ENCODE peak calls at places on chromosomes 4 and X, in nine cellular contexts. N is NCI-H2171; F is Caki2; I is activated naive CD8-positive, alpha-beta T cell treated with anti-CD3 and anti-CD28 coated beads, Interleukin-2, amount 50 U/mL, for 24 hours; M is germinal center; V is left colon; J is aorta; E is RPMI8226; L is activated T-helper 1 cell treated with Interleukin-2 at 50 U/mL for 16 hours. O is an unnamed sample.

GRCh38 chr4:94757192-94758140 is at the start of gene BMPR1B:
- DNase-seq in N (peak; percentile 46), F (peak; percentile 75), I (peak; percentile 2), M (no peak), V (no peak), J (no peak), E (no peak), L (no peak), O (no peak)

GRCh38 chrX:140501940-140502468 is 2.9 kb downstream of the SOX3 start:
- DNase-seq in N (no peak), F (no peak), I (no peak), M (no peak), V (no peak), J (no peak), E (no peak), L (no peak), O (no peak)

GRCh38 chr4:98260047-98260578 is 1.1 kb upstream of the RAP1GDS1 start:
- DNase-seq in N (no peak), F (no peak), I (peak; percentile 48), M (peak; percentile 26), V (peak; percentile 71), J (peak; percentile 64), E (peak; percentile 30), L (peak; percentile 5), O (no peak)

GRCh38 chr4:83255584-83255983 is 29.0 kb downstream of the COQ2 start:
- DNase-seq in N (no peak), F (peak; percentile 42), I (no peak), M (no peak), V (no peak), J (no peak), E (no peak), L (no peak), O (no peak)

GRCh38 chr4:24932831-24933230 is 20.0 kb upstream of the CCDC149 start:
- DNase-seq in N (no peak), F (no peak), I (no peak), M (no peak), V (no peak), J (no peak), E (no peak), L (no peak), O (no peak)

GRCh38 chr4:84932462-84932861 is 34.0 kb downstream of the WDFY3 start:
- DNase-seq in N (no peak), F (no peak), I (no peak), M (no peak), V (no peak), J (no peak), E (no peak), L (no peak), O (no peak)

GRCh38 chr4:76851375-76851774 is 46.6 kb downstream of the SOWAHB start:
- DNase-seq in N (no peak), F (no peak), I (no peak), M (no peak), V (no peak), J (no peak), E (no peak), L (no peak), O (no peak)

GRCh38 chr4:91827914-91828313 is 475.9 kb upstream of the GRID2 start:
- DNase-seq in N (no peak), F (no peak), I (no peak), M (no peak), V (no peak), J (no peak), E (no peak), L (no peak), O (no peak)

GRCh38 chr4:72951628-72952027 is 117.9 kb downstream of the COX18 start:
- DNase-seq in N (no peak), F (no peak), I (no peak), M (no peak), V (no peak), J (no peak), E (no peak), L (no peak), O (no peak)

GRCh38 chr4:139734201-139734874 is 68.7 kb downstream of the MGST2 start:
- DNase-seq in N (no peak), F (no peak), I (no peak), M (peak; percentile 18), V (no peak), J (no peak), E (no peak), L (no peak), O (no peak)

GRCh38 chr4:72063726-72064125 is 31.9 kb downstream of the NPFFR2 start:
- DNase-seq in N (no peak), F (peak; percentile 79), I (no peak), M (no peak), V (no peak), J (no peak), E (no peak), L (no peak), O (no peak)

GRCh38 chr4:26020083-26020668 is 106.2 kb downstream of the SMIM20 start:
- DNase-seq in N (no peak), F (peak; percentile 31), I (peak; percentile 13), M (no peak), V (no peak), J (no peak), E (no peak), L (no peak), O (no peak)

GRCh38 chr4:182655321-182655720 is 261.9 kb downstream of the DCTD start:
- DNase-seq in N (no peak), F (no peak), I (no peak), M (no peak), V (no peak), J (no peak), E (peak; percentile 3), L (no peak), O (no peak)

GRCh38 chr4:184748251-184748652 is 14.4 kb upstream of the CENPU start:
- DNase-seq in N (no peak), F (no peak), I (no peak), M (no peak), V (peak; percentile 37), J (peak; percentile 61), E (no peak), L (no peak), O (no peak)

GRCh38 chrX:56729152-56729557 is at the start of gene NBDY:
- DNase-seq in N (peak; percentile 42), F (peak; percentile 66), I (peak; percentile 25), M (peak; percentile 8), V (peak; percentile 32), J (peak; percentile 54), E (peak; percentile 64), L (no peak), O (no peak)

O was measured in NCI-H524 treated with DMSO at 0.1 percent for 48 hours.